ENCODE peak calls at places on chromosomes 13 and 19, in seven cellular contexts. One of them, this sample, is unnamed.

GRCh38 chr13:28044608-28045007 is 55.8 kb downstream of the FLT3 start:
- DNase-seq in T-helper 2 cell: no peak
- DNase-seq in Calu3: no peak
- DNase-seq in NCI-H1694 treated with DMSO at 0.1 percent for 48 hours: no peak
- DNase-seq in stimulated activated CD4-positive, alpha-beta T cell treated with anti-CD3 and anti-CD28 coated beads, Interleukin-15, amount 100 ng/mL, for 1 hour: no peak
- DNase-seq in substantia nigra: no peak
- DNase-seq in natural killer cell: no peak
- DNase-seq in this sample: no peak

GRCh38 chr13:43682698-43683097 is 104.1 kb downstream of the ENOX1 start:
- DNase-seq in T-helper 2 cell: no peak
- DNase-seq in Calu3: no peak
- DNase-seq in NCI-H1694 treated with DMSO at 0.1 percent for 48 hours: no peak
- DNase-seq in stimulated activated CD4-positive, alpha-beta T cell treated with anti-CD3 and anti-CD28 coated beads, Interleukin-15, amount 100 ng/mL, for 1 hour: no peak
- DNase-seq in substantia nigra: no peak
- DNase-seq in natural killer cell: no peak
- DNase-seq in this sample: no peak

GRCh38 chr19:7224995-7225394 is 69.2 kb downstream of the INSR start:
- DNase-seq in T-helper 2 cell: no peak
- DNase-seq in Calu3: no peak
- DNase-seq in NCI-H1694 treated with DMSO at 0.1 percent for 48 hours: no peak
- DNase-seq in stimulated activated CD4-positive, alpha-beta T cell treated with anti-CD3 and anti-CD28 coated beads, Interleukin-15, amount 100 ng/mL, for 1 hour: no peak
- DNase-seq in substantia nigra: no peak
- DNase-seq in natural killer cell: no peak
- DNase-seq in this sample: no peak

GRCh38 chr13:18964942-18965341 is 216.7 kb downstream of the TUBA3C start:
- DNase-seq in T-helper 2 cell: no peak
- DNase-seq in Calu3: no peak
- DNase-seq in NCI-H1694 treated with DMSO at 0.1 percent for 48 hours: no peak
- DNase-seq in stimulated activated CD4-positive, alpha-beta T cell treated with anti-CD3 and anti-CD28 coated beads, Interleukin-15, amount 100 ng/mL, for 1 hour: no peak
- DNase-seq in substantia nigra: no peak
- DNase-seq in natural killer cell: no peak
- DNase-seq in this sample: no peak

GRCh38 chr13:28528848-28529247 is 33.9 kb upstream of the FLT1 start:
- DNase-seq in T-helper 2 cell: no peak
- DNase-seq in Calu3: no peak
- DNase-seq in NCI-H1694 treated with DMSO at 0.1 percent for 48 hours: no peak
- DNase-seq in stimulated activated CD4-positive, alpha-beta T cell treated with anti-CD3 and anti-CD28 coated beads, Interleukin-15, amount 100 ng/mL, for 1 hour: no peak
- DNase-seq in substantia nigra: no peak
- DNase-seq in natural killer cell: no peak
- DNase-seq in this sample: no peak

GRCh38 chr19:16202320-16203255 is 4.9 kb downstream of the AP1M1 start:
- DNase-seq in T-helper 2 cell: no peak
- DNase-seq in Calu3: no peak
- DNase-seq in NCI-H1694 treated with DMSO at 0.1 percent for 48 hours: no peak
- DNase-seq in stimulated activated CD4-positive, alpha-beta T cell treated with anti-CD3 and anti-CD28 coated beads, Interleukin-15, amount 100 ng/mL, for 1 hour: no peak
- DNase-seq in substantia nigra: no peak
- DNase-seq in natural killer cell: no peak
- DNase-seq in this sample: no peak

GRCh38 chr13:68696907-68697306 is 1410.7 kb upstream of the ATXN8OS start:
- DNase-seq in T-helper 2 cell: no peak
- DNase-seq in Calu3: no peak
- DNase-seq in NCI-H1694 treated with DMSO at 0.1 percent for 48 hours: no peak
- DNase-seq in stimulated activated CD4-positive, alpha-beta T cell treated with anti-CD3 and anti-CD28 coated beads, Interleukin-15, amount 100 ng/mL, for 1 hour: no peak
- DNase-seq in substantia nigra: no peak
- DNase-seq in natural killer cell: no peak
- DNase-seq in this sample: no peak

GRCh38 chr13:47184311-47184710 is 287.5 kb upstream of the HTR2A start:
- DNase-seq in T-helper 2 cell: no peak
- DNase-seq in Calu3: no peak
- DNase-seq in NCI-H1694 treated with DMSO at 0.1 percent for 48 hours: no peak
- DNase-seq in stimulated activated CD4-positive, alpha-beta T cell treated with anti-CD3 and anti-CD28 coated beads, Interleukin-15, amount 100 ng/mL, for 1 hour: no peak
- DNase-seq in substantia nigra: no peak
- DNase-seq in natural killer cell: no peak
- DNase-seq in this sample: no peak

GRCh38 chr13:41311607-41312500 is 787 bp downstream of the NAA16 start:
- DNase-seq in T-helper 2 cell: peak
- DNase-seq in Calu3: peak
- DNase-seq in NCI-H1694 treated with DMSO at 0.1 percent for 48 hours: no peak
- DNase-seq in stimulated activated CD4-positive, alpha-beta T cell treated with anti-CD3 and anti-CD28 coated beads, Interleukin-15, amount 100 ng/mL, for 1 hour: peak
- DNase-seq in substantia nigra: peak
- DNase-seq in natural killer cell: peak
- DNase-seq in this sample: no peak

GRCh38 chr19:5718032-5718578 is 1.8 kb downstream of the LONP1 start:
- DNase-seq in T-helper 2 cell: no peak
- DNase-seq in Calu3: no peak
- DNase-seq in NCI-H1694 treated with DMSO at 0.1 percent for 48 hours: no peak
- DNase-seq in stimulated activated CD4-positive, alpha-beta T cell treated with anti-CD3 and anti-CD28 coated beads, Interleukin-15, amount 100 ng/mL, for 1 hour: peak
- DNase-seq in substantia nigra: no peak
- DNase-seq in natural killer cell: no peak
- DNase-seq in this sample: no peak

GRCh38 chr19:28633223-28634030 is 579.5 kb downstream of the UQCRFS1 start:
- DNase-seq in T-helper 2 cell: peak
- DNase-seq in Calu3: peak
- DNase-seq in NCI-H1694 treated with DMSO at 0.1 percent for 48 hours: peak
- DNase-seq in stimulated activated CD4-positive, alpha-beta T cell treated with anti-CD3 and anti-CD28 coated beads, Interleukin-15, amount 100 ng/mL, for 1 hour: peak
- DNase-seq in substantia nigra: no peak
- DNase-seq in natural killer cell: peak
- DNase-seq in this sample: no peak

GRCh38 chr19:40687525-40688016 is 2.9 kb downstream of the NUMBL start:
- DNase-seq in T-helper 2 cell: no peak
- DNase-seq in Calu3: no peak
- DNase-seq in NCI-H1694 treated with DMSO at 0.1 percent for 48 hours: no peak
- DNase-seq in stimulated activated CD4-positive, alpha-beta T cell treated with anti-CD3 and anti-CD28 coated beads, Interleukin-15, amount 100 ng/mL, for 1 hour: no peak
- DNase-seq in substantia nigra: no peak
- DNase-seq in natural killer cell: peak
- DNase-seq in this sample: no peak

GRCh38 chr19:19595171-19595701 is 23.3 kb downstream of the PBX4 start:
- DNase-seq in T-helper 2 cell: no peak
- DNase-seq in Calu3: peak
- DNase-seq in NCI-H1694 treated with DMSO at 0.1 percent for 48 hours: peak
- DNase-seq in stimulated activated CD4-positive, alpha-beta T cell treated with anti-CD3 and anti-CD28 coated beads, Interleukin-15, amount 100 ng/mL, for 1 hour: no peak
- DNase-seq in substantia nigra: no peak
- DNase-seq in natural killer cell: no peak
- DNase-seq in this sample: no peak

GRCh38 chr13:37173214-37173613 is 67.8 kb upstream of the CSNK1A1L start:
- DNase-seq in T-helper 2 cell: no peak
- DNase-seq in Calu3: no peak
- DNase-seq in NCI-H1694 treated with DMSO at 0.1 percent for 48 hours: no peak
- DNase-seq in stimulated activated CD4-positive, alpha-beta T cell treated with anti-CD3 and anti-CD28 coated beads, Interleukin-15, amount 100 ng/mL, for 1 hour: no peak
- DNase-seq in substantia nigra: no peak
- DNase-seq in natural killer cell: no peak
- DNase-seq in this sample: no peak

GRCh38 chr13:75421987-75422386 is 60.0 kb downstream of the TBC1D4 start:
- DNase-seq in T-helper 2 cell: no peak
- DNase-seq in Calu3: no peak
- DNase-seq in NCI-H1694 treated with DMSO at 0.1 percent for 48 hours: no peak
- DNase-seq in stimulated activated CD4-positive, alpha-beta T cell treated with anti-CD3 and anti-CD28 coated beads, Interleukin-15, amount 100 ng/mL, for 1 hour: no peak
- DNase-seq in substantia nigra: no peak
- DNase-seq in natural killer cell: no peak
- DNase-seq in this sample: no peak

GRCh38 chr13:50686547-50686946 is 156.9 kb downstream of the DLEU7 start:
- DNase-seq in T-helper 2 cell: no peak
- DNase-seq in Calu3: no peak
- DNase-seq in NCI-H1694 treated with DMSO at 0.1 percent for 48 hours: no peak
- DNase-seq in stimulated activated CD4-positive, alpha-beta T cell treated with anti-CD3 and anti-CD28 coated beads, Interleukin-15, amount 100 ng/mL, for 1 hour: no peak
- DNase-seq in substantia nigra: no peak
- DNase-seq in natural killer cell: no peak
- DNase-seq in this sample: no peak

GRCh38 chr19:55465460-55466245 is 1.1 kb upstream of the C19orf85 start:
- DNase-seq in T-helper 2 cell: no peak
- DNase-seq in Calu3: no peak
- DNase-seq in NCI-H1694 treated with DMSO at 0.1 percent for 48 hours: no peak
- DNase-seq in stimulated activated CD4-positive, alpha-beta T cell treated with anti-CD3 and anti-CD28 coated beads, Interleukin-15, amount 100 ng/mL, for 1 hour: no peak
- DNase-seq in substantia nigra: no peak
- DNase-seq in natural killer cell: no peak
- DNase-seq in this sample: no peak